ENCODE peak calls at places on chromosomes 16 and 17, in six cellular contexts. R is HT-29, N is sciatic nerve, C is B cell, D is hypothalamus, K is globus pallidus. V is an unnamed sample.

GRCh38 chr17:4968916-4969550 is 1.4 kb upstream of the SPAG7 start:
- DNase-seq in C (no peak), K (no peak), D (no peak), N (no peak), R (no peak), V (peak)

GRCh38 chr17:5757306-5757907 is 173.1 kb upstream of the NLRP1 start:
- DNase-seq in C (no peak), D (no peak), K (no peak), R (no peak), N (no peak), V (no peak)

GRCh38 chr16:71746442-71747046 is 22.0 kb upstream of the PHLPP2 start:
- DNase-seq in R (peak), N (no peak), K (peak), D (no peak), C (peak), V (peak)

GRCh38 chr16:56534847-56535383 is 15.1 kb upstream of the BBS2 start:
- DNase-seq in C (no peak), R (peak), D (no peak), N (no peak), K (no peak), V (no peak)

GRCh38 chr17:80986816-80987480 is 4.7 kb upstream of the CHMP6 start:
- DNase-seq in R (no peak), D (no peak), N (peak), K (peak), C (no peak), V (no peak)

GRCh38 chr17:44878627-44879221 is 20.5 kb downstream of the EFTUD2 start:
- DNase-seq in D (no peak), N (no peak), K (peak), C (peak), R (peak), V (no peak)

GRCh38 chr16:48538746-48539484 is 71.1 kb downstream of the N4BP1 start:
- DNase-seq in R (peak), D (no peak), C (no peak), K (no peak), N (no peak), V (no peak)

GRCh38 chr16:87048038-87048743 is 269.0 kb downstream of the C16orf95 start:
- DNase-seq in D (no peak), C (no peak), K (no peak), N (no peak), R (no peak), V (no peak)

GRCh38 chr17:21297597-21297996 is 13.1 kb downstream of the MAP2K3 start:
- DNase-seq in D (no peak), K (no peak), R (no peak), N (no peak), C (no peak), V (no peak)

GRCh38 chr17:16504974-16505373 is 13.0 kb upstream of the LRRC75A start:
- DNase-seq in R (no peak), K (no peak), N (no peak), D (no peak), C (no peak), V (peak)

GRCh38 chr16:83789642-83790401 is 18.0 kb upstream of the HSBP1 start:
- DNase-seq in C (no peak), K (no peak), N (no peak), R (no peak), D (no peak), V (no peak)

GRCh38 chr16:48246066-48246465 is 1.3 kb downstream of the ABCC11 start:
- DNase-seq in D (no peak), N (no peak), R (no peak), C (no peak), K (no peak), V (no peak)

GRCh38 chr16:81174644-81175324 is 63.7 kb upstream of the BCO1 start:
- DNase-seq in C (no peak), K (no peak), D (no peak), N (no peak), R (no peak), V (no peak)

GRCh38 chr17:17062356-17062755 is 20.1 kb downstream of the MPRIP start:
- DNase-seq in C (no peak), K (no peak), N (peak), R (no peak), D (no peak), V (no peak)